ENCODE peak calls at places on chromosomes 4 and X, in six cellular contexts. One of them, this sample, is unnamed.

GRCh38 chr4:185318679-185319078 is 77.0 kb downstream of the LRP2BP start:
- DNase-seq in HuH-7: no peak
- DNase-seq in left lung: no peak
- DNase-seq in endothelial cell: no peak
- DNase-seq in IMR-90: no peak
- DNase-seq in neural progenitor cell: peak; percentile 66
- DNase-seq in this sample: no peak

GRCh38 chrX:70293621-70294020 is 3.7 kb downstream of the KIF4A start:
- DNase-seq in HuH-7: no peak
- DNase-seq in left lung: no peak
- DNase-seq in endothelial cell: no peak
- DNase-seq in IMR-90: peak; percentile 66
- DNase-seq in neural progenitor cell: no peak
- DNase-seq in this sample: peak; percentile 31

GRCh38 chrX:70969635-70970481 is 39.0 kb upstream of the SLC7A3 start:
- DNase-seq in HuH-7: no peak
- DNase-seq in left lung: no peak
- DNase-seq in endothelial cell: no peak
- DNase-seq in IMR-90: no peak
- DNase-seq in neural progenitor cell: no peak
- DNase-seq in this sample: no peak

GRCh38 chrX:48470110-48470832 is at the start of gene SLC38A5:
- DNase-seq in HuH-7: no peak
- DNase-seq in left lung: no peak
- DNase-seq in endothelial cell: no peak
- DNase-seq in IMR-90: no peak
- DNase-seq in neural progenitor cell: no peak
- DNase-seq in this sample: no peak

GRCh38 chr4:158871050-158871724 is 102.4 kb downstream of the FNIP2 start:
- DNase-seq in HuH-7: no peak
- DNase-seq in left lung: no peak
- DNase-seq in endothelial cell: no peak
- DNase-seq in IMR-90: no peak
- DNase-seq in neural progenitor cell: no peak
- DNase-seq in this sample: no peak

GRCh38 chrX:14010566-14010965 is 19.1 kb downstream of the GEMIN8 start:
- DNase-seq in HuH-7: no peak
- DNase-seq in left lung: no peak
- DNase-seq in endothelial cell: no peak
- DNase-seq in IMR-90: no peak
- DNase-seq in neural progenitor cell: no peak
- DNase-seq in this sample: no peak

GRCh38 chr4:17662694-17663093 is 48.3 kb downstream of the MED28 start:
- DNase-seq in HuH-7: no peak
- DNase-seq in left lung: no peak
- DNase-seq in endothelial cell: no peak
- DNase-seq in IMR-90: peak; percentile 21
- DNase-seq in neural progenitor cell: no peak
- DNase-seq in this sample: peak; percentile 30

GRCh38 chr4:7872264-7872771 is 67.3 kb downstream of the AFAP1 start:
- DNase-seq in HuH-7: no peak
- DNase-seq in left lung: no peak
- DNase-seq in endothelial cell: no peak
- DNase-seq in IMR-90: peak; percentile 98
- DNase-seq in neural progenitor cell: no peak
- DNase-seq in this sample: peak; percentile 68

GRCh38 chr4:130468340-130468739 is 1372.4 kb downstream of the C4orf33 start:
- DNase-seq in HuH-7: no peak
- DNase-seq in left lung: no peak
- DNase-seq in endothelial cell: no peak
- DNase-seq in IMR-90: no peak
- DNase-seq in neural progenitor cell: no peak
- DNase-seq in this sample: no peak

GRCh38 chr4:86472377-86473019 is 112.6 kb upstream of the MAPK10 start:
- DNase-seq in HuH-7: no peak
- DNase-seq in left lung: no peak
- DNase-seq in endothelial cell: no peak
- DNase-seq in IMR-90: no peak
- DNase-seq in neural progenitor cell: no peak
- DNase-seq in this sample: no peak

GRCh38 chr4:138090145-138090917 is 151.8 kb downstream of the SLC7A11 start:
- DNase-seq in HuH-7: peak; percentile 75
- DNase-seq in left lung: no peak
- DNase-seq in endothelial cell: peak; percentile 67
- DNase-seq in IMR-90: peak; percentile 83
- DNase-seq in neural progenitor cell: peak; percentile 62
- DNase-seq in this sample: peak; percentile 66

GRCh38 chrX:17826609-17827496 is 34.2 kb downstream of the RAI2 start:
- DNase-seq in HuH-7: no peak
- DNase-seq in left lung: no peak
- DNase-seq in endothelial cell: no peak
- DNase-seq in IMR-90: no peak
- DNase-seq in neural progenitor cell: no peak
- DNase-seq in this sample: peak; percentile 25

GRCh38 chr4:32884198-32884597 is 2164.0 kb downstream of the PCDH7 start:
- DNase-seq in HuH-7: no peak
- DNase-seq in left lung: no peak
- DNase-seq in endothelial cell: no peak
- DNase-seq in IMR-90: no peak
- DNase-seq in neural progenitor cell: no peak
- DNase-seq in this sample: no peak

GRCh38 chr4:76458829-76459228 is 23.8 kb downstream of the SHROOM3 start:
- DNase-seq in HuH-7: no peak
- DNase-seq in left lung: no peak
- DNase-seq in endothelial cell: no peak
- DNase-seq in IMR-90: no peak
- DNase-seq in neural progenitor cell: peak; percentile 95
- DNase-seq in this sample: no peak

GRCh38 chrX:1784773-1785172 is 169.9 kb downstream of the ASMT start:
- DNase-seq in HuH-7: no peak
- DNase-seq in left lung: no peak
- DNase-seq in endothelial cell: no peak
- DNase-seq in IMR-90: no peak
- DNase-seq in neural progenitor cell: no peak
- DNase-seq in this sample: no peak

GRCh38 chr4:19583827-19584569 is 667.7 kb upstream of the SLIT2 start:
- DNase-seq in HuH-7: no peak
- DNase-seq in left lung: no peak
- DNase-seq in endothelial cell: no peak
- DNase-seq in IMR-90: no peak
- DNase-seq in neural progenitor cell: no peak
- DNase-seq in this sample: no peak

GRCh38 chr4:40998680-40999358 is 215.5 kb downstream of the APBB2 start:
- DNase-seq in HuH-7: no peak
- DNase-seq in left lung: no peak
- DNase-seq in endothelial cell: no peak
- DNase-seq in IMR-90: peak; percentile 20
- DNase-seq in neural progenitor cell: no peak
- DNase-seq in this sample: no peak

GRCh38 chr4:2806392-2807355 is 13.8 kb downstream of the SH3BP2 start:
- DNase-seq in HuH-7: no peak
- DNase-seq in left lung: peak; percentile 77
- DNase-seq in endothelial cell: no peak
- DNase-seq in IMR-90: peak; percentile 55
- DNase-seq in neural progenitor cell: no peak
- DNase-seq in this sample: no peak

GRCh38 chrX:136457303-136457917 is 30.3 kb upstream of the BRS3 start:
- DNase-seq in HuH-7: no peak
- DNase-seq in left lung: no peak
- DNase-seq in endothelial cell: no peak
- DNase-seq in IMR-90: no peak
- DNase-seq in neural progenitor cell: no peak
- DNase-seq in this sample: no peak

GRCh38 chr4:100679926-100680325 is 162.1 kb upstream of the EMCN start:
- DNase-seq in HuH-7: no peak
- DNase-seq in left lung: no peak
- DNase-seq in endothelial cell: no peak
- DNase-seq in IMR-90: no peak
- DNase-seq in neural progenitor cell: no peak
- DNase-seq in this sample: no peak

GRCh38 chr4:85486425-85487101 is 11.6 kb downstream of the ARHGAP24 start:
- DNase-seq in HuH-7: no peak
- DNase-seq in left lung: no peak
- DNase-seq in endothelial cell: no peak
- DNase-seq in IMR-90: no peak
- DNase-seq in neural progenitor cell: no peak
- DNase-seq in this sample: peak; percentile 28

GRCh38 chr4:111506706-111507105 is 638.5 kb upstream of the FAM241A start:
- DNase-seq in HuH-7: no peak
- DNase-seq in left lung: no peak
- DNase-seq in endothelial cell: no peak
- DNase-seq in IMR-90: peak; percentile 84
- DNase-seq in neural progenitor cell: no peak
- DNase-seq in this sample: peak; percentile 44

GRCh38 chr4:3346146-3346545 is 53.3 kb downstream of the RGS12 start:
- DNase-seq in HuH-7: peak; percentile 78
- DNase-seq in left lung: no peak
- DNase-seq in endothelial cell: peak; percentile 52
- DNase-seq in IMR-90: peak; percentile 84
- DNase-seq in neural progenitor cell: peak; percentile 76
- DNase-seq in this sample: peak; percentile 60

GRCh38 chrX:53265771-53266170 is 15.6 kb downstream of the IQSEC2 start:
- DNase-seq in HuH-7: no peak
- DNase-seq in left lung: no peak
- DNase-seq in endothelial cell: no peak
- DNase-seq in IMR-90: peak; percentile 69
- DNase-seq in neural progenitor cell: no peak
- DNase-seq in this sample: peak; percentile 72

GRCh38 chr4:25258980-25259578 is 25.2 kb downstream of the PI4K2B start:
- DNase-seq in HuH-7: no peak
- DNase-seq in left lung: no peak
- DNase-seq in endothelial cell: no peak
- DNase-seq in IMR-90: peak; percentile 61
- DNase-seq in neural progenitor cell: no peak
- DNase-seq in this sample: peak; percentile 34

GRCh38 chrX:22378296-22378695 is 105.6 kb downstream of the CBLL2 start:
- DNase-seq in HuH-7: no peak
- DNase-seq in left lung: no peak
- DNase-seq in endothelial cell: no peak
- DNase-seq in IMR-90: no peak
- DNase-seq in neural progenitor cell: no peak
- DNase-seq in this sample: no peak

GRCh38 chr4:79723507-79723906 is 315.5 kb upstream of the GK2 start:
- DNase-seq in HuH-7: no peak
- DNase-seq in left lung: no peak
- DNase-seq in endothelial cell: no peak
- DNase-seq in IMR-90: no peak
- DNase-seq in neural progenitor cell: no peak
- DNase-seq in this sample: no peak

GRCh38 chr4:18021470-18021719 is 160 bp downstream of the LCORL start:
- DNase-seq in HuH-7: peak; percentile 52
- DNase-seq in left lung: no peak
- DNase-seq in endothelial cell: no peak
- DNase-seq in IMR-90: peak; percentile 20
- DNase-seq in neural progenitor cell: no peak
- DNase-seq in this sample: no peak

GRCh38 chr4:2419814-2420213 is 1.1 kb downstream of the CFAP99 start:
- DNase-seq in HuH-7: no peak
- DNase-seq in left lung: no peak
- DNase-seq in endothelial cell: no peak
- DNase-seq in IMR-90: no peak
- DNase-seq in neural progenitor cell: no peak
- DNase-seq in this sample: no peak

GRCh38 chrX:16643160-16643559 is 6.8 kb upstream of the S100G start:
- DNase-seq in HuH-7: no peak
- DNase-seq in left lung: no peak
- DNase-seq in endothelial cell: no peak
- DNase-seq in IMR-90: peak; percentile 75
- DNase-seq in neural progenitor cell: no peak
- DNase-seq in this sample: peak; percentile 43

GRCh38 chr4:2072971-2073807 is 14.1 kb downstream of the NAT8L start:
- DNase-seq in HuH-7: no peak
- DNase-seq in left lung: no peak
- DNase-seq in endothelial cell: no peak
- DNase-seq in IMR-90: no peak
- DNase-seq in neural progenitor cell: no peak
- DNase-seq in this sample: no peak

GRCh38 chr4:2745981-2746806 is 9.9 kb downstream of the TNIP2 start:
- DNase-seq in HuH-7: no peak
- DNase-seq in left lung: peak; percentile 75
- DNase-seq in endothelial cell: no peak
- DNase-seq in IMR-90: peak; percentile 85
- DNase-seq in neural progenitor cell: no peak
- DNase-seq in this sample: peak; percentile 12

GRCh38 chr4:93317571-93317970 is 511.0 kb upstream of the ATOH1 start:
- DNase-seq in HuH-7: no peak
- DNase-seq in left lung: no peak
- DNase-seq in endothelial cell: no peak
- DNase-seq in IMR-90: no peak
- DNase-seq in neural progenitor cell: no peak
- DNase-seq in this sample: peak; percentile 1

GRCh38 chr4:168631241-168632151 is 134.6 kb downstream of the PALLD start:
- DNase-seq in HuH-7: peak; percentile 72
- DNase-seq in left lung: peak; percentile 59
- DNase-seq in endothelial cell: peak; percentile 70
- DNase-seq in IMR-90: peak; percentile 55
- DNase-seq in neural progenitor cell: peak; percentile 94
- DNase-seq in this sample: peak; percentile 45